ENCODE peak calls at places on chromosomes 16 and 17, in four cellular contexts. S is neural crest cell, A is fibroblast of the aortic adventitia, B is mucosa of descending colon. Z is an unnamed sample.

GRCh38 chr17:66633322-66633965 is 201.5 kb upstream of the CACNG5 start:
- DNase-seq in S (no peak), A (peak), B (no peak), Z (no peak)

GRCh38 chr17:13601776-13602551 is at the start of gene HS3ST3A1:
- DNase-seq in S (peak), A (peak), B (peak), Z (peak)

GRCh38 chr16:23847938-23848337 is 12.2 kb downstream of the PRKCB start:
- DNase-seq in S (no peak), A (no peak), B (no peak), Z (no peak)

GRCh38 chr17:50577451-50577954 is 17.0 kb downstream of the CACNA1G start:
- DNase-seq in S (no peak), A (no peak), B (no peak), Z (no peak)

GRCh38 chr17:45409659-45410076 is 23.0 kb downstream of the ARHGAP27 start:
- DNase-seq in S (no peak), A (no peak), B (no peak), Z (no peak)

GRCh38 chr17:8818654-8819330 is 19.6 kb upstream of the MFSD6L start:
- DNase-seq in S (no peak), A (no peak), B (no peak), Z (no peak)

GRCh38 chr17:82941021-82942001 is 101.5 kb upstream of the ZNF750 start:
- DNase-seq in S (no peak), A (no peak), B (peak), Z (peak)

GRCh38 chr17:79630821-79631639 is 20.2 kb upstream of the RBFOX3 start:
- DNase-seq in S (no peak), A (no peak), B (no peak), Z (peak)

GRCh38 chr17:12545877-12546513 is 119.7 kb upstream of the MYOCD start:
- DNase-seq in S (peak), A (peak), B (no peak), Z (no peak)

DNA sequence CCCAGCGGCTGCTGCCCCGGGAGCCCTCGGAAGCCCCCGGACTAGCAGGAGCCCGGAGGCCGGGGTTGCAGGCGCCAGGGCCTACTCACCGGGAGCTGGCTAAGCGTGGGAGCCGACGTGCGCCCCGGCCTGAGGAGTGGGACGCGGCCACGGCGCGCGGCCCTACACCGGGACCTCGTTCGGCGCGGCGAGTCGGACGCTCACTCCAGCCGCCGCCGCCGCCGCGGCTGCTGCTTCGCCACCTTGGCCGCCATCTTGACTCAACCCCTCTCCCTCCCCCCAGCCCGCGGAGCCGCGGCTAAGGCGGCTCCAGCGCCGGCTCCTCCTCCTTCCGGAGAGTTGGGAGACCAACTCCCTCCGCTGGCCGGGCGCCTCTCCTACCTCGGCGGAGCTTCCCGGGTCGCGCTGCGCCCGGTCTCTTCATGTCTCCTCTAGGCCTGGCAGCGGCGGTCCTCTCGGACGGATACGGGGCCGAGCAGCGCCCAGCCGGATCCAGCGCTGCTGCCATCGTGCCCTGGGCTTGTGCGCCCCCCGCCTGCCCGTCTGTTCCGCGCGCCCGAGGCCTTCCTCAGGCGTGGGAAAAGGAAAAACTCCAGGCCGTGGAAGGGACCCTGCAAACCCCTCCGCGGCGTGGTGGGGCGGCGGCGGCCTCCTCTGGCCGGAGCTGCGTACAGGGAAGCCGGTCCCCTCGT is at the start of gene NCOR1:
- DNase-seq in S (peak), A (peak), B (peak), Z (peak)
- TF ChIP-seq CTCF in S (peak), A (peak), B (peak), Z (peak)

GRCh38 chr17:77644981-77645380 is 313.5 kb upstream of the TNRC6C start:
- DNase-seq in S (no peak), A (no peak), B (no peak), Z (no peak)
- TF ChIP-seq CTCF in S (no peak), A (no peak), B (no peak), Z (peak)

GRCh38 chr16:56824335-56824734 is 40.7 kb upstream of the SLC12A3 start:
- DNase-seq in S (peak), A (no peak), B (peak), Z (no peak)
- TF ChIP-seq CTCF in S (peak), A (peak), B (no peak), Z (peak)

GRCh38 chr17:28318759-28319660 is at the start of gene TMEM97:
- DNase-seq in S (peak), A (peak), B (peak), Z (peak)
- TF ChIP-seq CTCF in S (no peak), A (peak), B (no peak), Z (peak)

GRCh38 chr16:10944249-10945064 is at the start of gene CLEC16A:
- DNase-seq in S (peak), A (peak), B (peak), Z (peak)
- TF ChIP-seq CTCF in S (no peak), A (peak), B (peak), Z (peak)

DNA sequence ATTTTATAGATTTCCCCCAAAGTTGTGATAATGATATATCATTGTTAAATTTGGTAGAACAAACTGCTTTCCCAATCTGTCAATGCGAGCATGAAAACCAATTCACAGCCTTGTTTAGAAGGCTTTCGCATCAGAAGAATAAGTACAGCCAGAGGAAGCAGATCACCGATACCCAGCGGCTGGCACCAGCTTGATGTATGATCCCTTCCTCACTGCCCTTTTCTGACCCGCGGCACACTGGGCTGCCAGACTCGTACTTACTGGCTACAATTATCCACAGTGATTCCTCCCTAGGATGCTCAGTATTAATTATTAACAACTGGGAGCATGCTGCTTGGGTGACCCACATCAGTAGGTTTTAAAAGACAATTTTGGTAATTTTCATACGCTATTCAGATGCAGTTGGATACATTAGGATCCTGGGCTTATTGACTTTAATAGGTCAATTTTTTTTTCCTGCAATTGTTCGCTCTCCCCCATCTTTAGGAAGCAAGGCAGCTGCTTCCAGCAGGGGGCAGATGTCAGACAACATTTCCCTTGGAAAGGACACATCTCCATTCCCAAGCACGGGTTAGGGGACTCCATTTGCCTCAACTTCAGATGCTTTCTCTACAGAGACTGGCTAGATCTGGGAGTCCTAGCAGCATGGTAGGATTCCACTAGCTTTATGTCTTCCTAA is 582.7 kb upstream of the PSMD7 start:
- DNase-seq in S (peak), A (no peak), B (peak), Z (no peak)
- TF ChIP-seq CTCF in S (peak), A (no peak), B (peak), Z (peak)

DNA sequence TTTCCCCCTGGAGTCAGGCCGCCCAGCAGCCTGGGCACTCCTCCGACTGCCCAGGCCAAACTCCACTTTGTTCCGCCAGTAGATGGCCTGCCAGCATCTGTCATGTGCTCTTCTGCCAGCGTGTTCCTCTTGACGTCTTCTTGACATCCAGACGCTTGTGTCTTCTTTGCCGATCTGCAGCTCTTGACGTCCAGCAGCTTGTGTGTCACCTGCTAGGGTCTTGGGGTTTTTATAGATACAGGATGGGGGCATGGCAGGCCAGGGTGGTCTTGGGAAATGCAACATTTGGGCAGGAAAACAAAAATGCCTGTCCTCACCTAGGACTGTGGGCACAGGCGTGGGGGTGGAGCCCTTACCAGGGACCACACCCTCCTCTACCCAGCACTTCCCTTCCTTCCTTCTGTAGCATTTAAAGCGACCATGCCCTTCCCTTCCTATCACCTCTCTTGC is 88.7 kb downstream of the BMERB1 start:
- DNase-seq in S (no peak), A (no peak), B (peak), Z (no peak)
- TF ChIP-seq CTCF in S (no peak), A (no peak), B (no peak), Z (no peak)

GRCh38 chr16:81143921-81144471 is 47.8 kb upstream of the GCSH start:
- DNase-seq in S (no peak), A (no peak), B (no peak), Z (no peak)

GRCh38 chr16:81148277-81148676 is 52.1 kb upstream of the GCSH start:
- DNase-seq in S (no peak), A (no peak), B (no peak), Z (no peak)

GRCh38 chr16:81151648-81152047 is 55.5 kb upstream of the GCSH start:
- DNase-seq in S (no peak), A (no peak), B (no peak), Z (no peak)

GRCh38 chr16:81149614-81150013 is 53.4 kb upstream of the GCSH start:
- DNase-seq in S (no peak), A (no peak), B (no peak), Z (no peak)
- TF ChIP-seq CTCF in S (no peak), A (no peak), B (no peak), Z (no peak)

DNA sequence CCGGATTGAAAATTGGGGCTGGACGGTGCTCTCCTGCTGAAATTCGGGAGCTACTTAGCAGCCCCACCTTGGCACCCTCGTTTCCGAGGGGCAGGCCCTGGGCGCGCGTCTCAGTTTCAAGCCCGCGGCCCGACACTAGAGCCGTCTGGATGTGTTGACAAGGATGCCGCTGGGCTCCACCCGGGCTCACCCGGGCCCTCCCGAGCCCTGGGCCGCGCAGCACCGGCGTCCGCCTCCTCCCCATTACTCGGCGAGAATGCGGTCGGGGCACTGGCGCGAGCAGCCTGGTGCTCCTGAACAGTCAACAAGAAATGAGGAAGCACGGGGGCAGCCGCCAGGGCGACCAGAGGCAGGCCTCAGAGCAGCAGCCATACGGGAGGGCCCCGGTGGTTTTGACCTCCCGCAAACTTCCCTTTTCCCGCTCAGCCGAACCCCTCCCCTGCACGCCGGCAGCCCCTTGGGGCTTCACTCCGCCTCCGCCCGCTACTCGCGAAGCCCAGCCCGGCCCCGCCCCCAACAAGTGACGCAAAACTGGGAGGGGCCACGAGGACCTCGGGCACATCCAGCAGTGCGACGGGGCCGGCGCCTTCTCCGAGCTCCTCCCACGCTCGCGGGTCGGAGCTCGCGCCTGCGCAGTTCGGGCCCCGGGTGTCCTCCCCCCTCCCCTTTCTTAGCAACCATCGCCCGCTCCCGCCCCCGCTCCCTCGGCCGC is 447 bp upstream of the SEC14L1 start:
- DNase-seq in S (peak), A (peak), B (peak), Z (peak)
- TF ChIP-seq CTCF in S (peak), A (no peak), B (no peak), Z (peak)